ENCODE peak calls at places on chromosomes 11 and 22, in five cellular contexts. Q is T-helper 2 cell treated with Interferon-gamma antibody and Interleukin-4, amounts not matched to agents 5 μg/mL and 100 μg/mL, for 36 hours; L is activated T-cell treated with anti-CD3 and anti-CD28 coated beads for 24 hours; S is activated CD4-positive, alpha-beta T cell treated with anti-CD3 and anti-CD28 coated beads, Interleukin-2, amount 50 U/mL, for 48 hours; P is stimulated activated CD8-positive, alpha-beta memory T cell treated with anti-CD3 and anti-CD28 coated beads, Interleukin-2, amount 100 ng/mL, for 1 hour. U is an unnamed sample.

GRCh38 chr22:42991010-42991651 is 23.8 kb downstream of the PACSIN2 start:
- DNase-seq in S (no peak), Q (no peak), L (no peak), P (no peak), U (no peak)

GRCh38 chr11:125679837-125680236 is 810 bp downstream of the ACRV1 start:
- DNase-seq in Q (no peak), S (no peak), P (no peak), L (no peak), U (no peak)

GRCh38 chr11:70233034-70233433 is 29.9 kb downstream of the FADD start:
- DNase-seq in S (no peak), L (no peak), P (no peak), Q (no peak), U (no peak)

GRCh38 chr11:66328036-66328306 is 8.3 kb downstream of the RIN1 start:
- DNase-seq in L (no peak), Q (no peak), P (no peak), S (no peak), U (peak)

GRCh38 chr22:46386312-46386711 is 50.8 kb downstream of the TRMU start:
- DNase-seq in L (no peak), Q (no peak), P (no peak), S (no peak), U (no peak)

GRCh38 chr11:2550606-2550970 is 105.8 kb downstream of the KCNQ1 start:
- DNase-seq in S (no peak), L (no peak), P (no peak), Q (no peak), U (no peak)

GRCh38 chr11:34564406-34564805 is 50.8 kb upstream of the ELF5 start:
- DNase-seq in S (no peak), P (no peak), L (no peak), Q (no peak), U (no peak)

GRCh38 chr11:69799582-69799981 is 19.6 kb downstream of the FGF3 start:
- DNase-seq in P (no peak), Q (no peak), S (no peak), L (no peak), U (no peak)

GRCh38 chr11:35260342-35260985 is 121.5 kb downstream of the CD44 start:
- DNase-seq in S (no peak), Q (no peak), P (no peak), L (no peak), U (no peak)

U was measured in activated CD4-positive, alpha-beta memory T cell treated with anti-CD3 and anti-CD28 coated beads, Interleukin-2, amount 10 ng/mL, durations not matched to agents 7 days and 5 days.